ENCODE peak calls at places on chromosomes 2 and 18, in six cellular contexts. One of them, this sample, is unnamed.

GRCh38 chr18:24704921-24705620 is 244.6 kb downstream of the HRH4 start:
- DNase-seq in uterus: no peak
- DNase-seq in GM12891: no peak
- DNase-seq in esophagus squamous epithelium: no peak
- DNase-seq in tibial nerve: no peak
- DNase-seq in lower leg skin: no peak
- DNase-seq in this sample: no peak

GRCh38 chr2:227456772-227457171 is 15.2 kb upstream of the AGFG1 start:
- DNase-seq in uterus: no peak
- DNase-seq in GM12891: no peak
- DNase-seq in esophagus squamous epithelium: no peak
- DNase-seq in tibial nerve: no peak
- DNase-seq in lower leg skin: no peak
- DNase-seq in this sample: no peak

GRCh38 chr2:100145893-100146753 is 3.7 kb upstream of the AFF3 start:
- DNase-seq in uterus: no peak
- DNase-seq in GM12891: no peak
- DNase-seq in esophagus squamous epithelium: no peak
- DNase-seq in tibial nerve: no peak
- DNase-seq in lower leg skin: no peak
- DNase-seq in this sample: no peak

GRCh38 chr2:96869824-96870630 is at the start of gene SEMA4C:
- DNase-seq in uterus: peak
- DNase-seq in GM12891: peak
- DNase-seq in esophagus squamous epithelium: no peak
- DNase-seq in tibial nerve: peak
- DNase-seq in lower leg skin: no peak
- DNase-seq in this sample: peak

GRCh38 chr2:97951155-97951670 is 44.5 kb downstream of the TMEM131 start:
- DNase-seq in uterus: no peak
- DNase-seq in GM12891: no peak
- DNase-seq in esophagus squamous epithelium: no peak
- DNase-seq in tibial nerve: no peak
- DNase-seq in lower leg skin: no peak
- DNase-seq in this sample: peak

GRCh38 chr2:234289789-234290188 is 207.1 kb downstream of the ARL4C start:
- DNase-seq in uterus: no peak
- DNase-seq in GM12891: no peak
- DNase-seq in esophagus squamous epithelium: no peak
- DNase-seq in tibial nerve: no peak
- DNase-seq in lower leg skin: peak
- DNase-seq in this sample: peak

GRCh38 chr18:11672846-11673454 is 16.1 kb upstream of the GNAL start:
- DNase-seq in uterus: no peak
- DNase-seq in GM12891: no peak
- DNase-seq in esophagus squamous epithelium: no peak
- DNase-seq in tibial nerve: no peak
- DNase-seq in lower leg skin: no peak
- DNase-seq in this sample: no peak

GRCh38 chr2:41598161-41598894 is 449.5 kb upstream of the PKDCC start:
- DNase-seq in uterus: no peak
- DNase-seq in GM12891: no peak
- DNase-seq in esophagus squamous epithelium: no peak
- DNase-seq in tibial nerve: peak
- DNase-seq in lower leg skin: no peak
- DNase-seq in this sample: no peak

GRCh38 chr2:85926931-85927527 is 38.2 kb upstream of the ST3GAL5 start:
- DNase-seq in uterus: no peak
- DNase-seq in GM12891: no peak
- DNase-seq in esophagus squamous epithelium: no peak
- DNase-seq in tibial nerve: no peak
- DNase-seq in lower leg skin: no peak
- DNase-seq in this sample: no peak

GRCh38 chr2:138948070-138948539 is 167.9 kb upstream of the NXPH2 start:
- DNase-seq in uterus: no peak
- DNase-seq in GM12891: no peak
- DNase-seq in esophagus squamous epithelium: no peak
- DNase-seq in tibial nerve: peak
- DNase-seq in lower leg skin: peak
- DNase-seq in this sample: peak

GRCh38 chr2:47344890-47345583 is 57.9 kb upstream of the MSH2 start:
- DNase-seq in uterus: peak
- DNase-seq in GM12891: no peak
- DNase-seq in esophagus squamous epithelium: no peak
- DNase-seq in tibial nerve: no peak
- DNase-seq in lower leg skin: peak
- DNase-seq in this sample: peak
- TF ChIP-seq POLR2A in uterus: peak
- TF ChIP-seq POLR2A in GM12891: no peak
- TF ChIP-seq POLR2A in esophagus squamous epithelium: no peak
- TF ChIP-seq POLR2A in tibial nerve: no peak
- TF ChIP-seq POLR2A in lower leg skin: no peak
- TF ChIP-seq POLR2A in this sample: peak

DNA sequence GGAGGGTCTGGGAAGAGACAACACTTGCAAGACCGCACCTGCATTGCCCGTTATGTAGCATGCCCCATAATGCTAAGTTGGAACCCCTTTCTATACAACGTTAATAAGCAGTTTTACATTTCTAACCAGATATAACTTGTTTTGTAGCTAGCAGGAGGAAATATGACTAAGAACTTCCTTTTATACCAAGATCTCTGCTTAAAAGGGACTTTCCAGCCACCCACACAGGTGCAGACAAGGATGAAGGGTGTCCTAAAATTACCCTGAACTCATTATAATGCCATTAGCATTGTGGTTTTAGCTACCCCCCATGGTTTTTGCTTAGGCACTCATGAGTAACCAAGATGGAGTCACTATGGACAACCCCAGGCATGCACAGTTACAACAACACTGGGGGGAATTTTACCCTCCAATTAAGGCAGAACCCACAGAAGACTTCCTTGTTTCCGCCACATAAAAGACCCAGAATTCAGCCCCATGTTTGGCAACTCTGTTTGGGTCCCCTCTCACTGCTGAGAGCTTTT is 362.8 kb downstream of the CBLN2 start:
- DNase-seq in uterus: no peak
- DNase-seq in GM12891: no peak
- DNase-seq in esophagus squamous epithelium: no peak
- DNase-seq in tibial nerve: no peak
- DNase-seq in lower leg skin: no peak
- DNase-seq in this sample: no peak
- TF ChIP-seq POLR2A in uterus: no peak
- TF ChIP-seq POLR2A in GM12891: no peak
- TF ChIP-seq POLR2A in esophagus squamous epithelium: no peak
- TF ChIP-seq POLR2A in tibial nerve: no peak
- TF ChIP-seq POLR2A in lower leg skin: no peak
- TF ChIP-seq POLR2A in this sample: no peak

GRCh38 chr18:79507076-79507545 is 111.4 kb downstream of the NFATC1 start:
- DNase-seq in uterus: peak
- DNase-seq in GM12891: no peak
- DNase-seq in esophagus squamous epithelium: no peak
- DNase-seq in tibial nerve: peak
- DNase-seq in lower leg skin: peak
- DNase-seq in this sample: no peak
- TF ChIP-seq POLR2A in uterus: no peak
- TF ChIP-seq POLR2A in GM12891: no peak
- TF ChIP-seq POLR2A in esophagus squamous epithelium: no peak
- TF ChIP-seq POLR2A in tibial nerve: no peak
- TF ChIP-seq POLR2A in lower leg skin: no peak
- TF ChIP-seq POLR2A in this sample: no peak

GRCh38 chr2:119478188-119479065 is 45.9 kb downstream of the SCTR start:
- DNase-seq in uterus: no peak
- DNase-seq in GM12891: no peak
- DNase-seq in esophagus squamous epithelium: no peak
- DNase-seq in tibial nerve: no peak
- DNase-seq in lower leg skin: peak
- DNase-seq in this sample: no peak

GRCh38 chr2:119474371-119475224 is 42.9 kb downstream of the TMEM37 start:
- DNase-seq in uterus: no peak
- DNase-seq in GM12891: no peak
- DNase-seq in esophagus squamous epithelium: no peak
- DNase-seq in tibial nerve: no peak
- DNase-seq in lower leg skin: no peak
- DNase-seq in this sample: no peak

GRCh38 chr2:119475225-119475856 is 43.7 kb downstream of the TMEM37 start:
- DNase-seq in uterus: no peak
- DNase-seq in GM12891: no peak
- DNase-seq in esophagus squamous epithelium: no peak
- DNase-seq in tibial nerve: no peak
- DNase-seq in lower leg skin: no peak
- DNase-seq in this sample: no peak

GRCh38 chr2:119475857-119476244 is 44.2 kb downstream of the TMEM37 start:
- DNase-seq in uterus: no peak
- DNase-seq in GM12891: no peak
- DNase-seq in esophagus squamous epithelium: no peak
- DNase-seq in tibial nerve: no peak
- DNase-seq in lower leg skin: no peak
- DNase-seq in this sample: no peak

GRCh38 chr2:119476301-119477117 is 44.9 kb downstream of the TMEM37 start:
- DNase-seq in uterus: no peak
- DNase-seq in GM12891: peak
- DNase-seq in esophagus squamous epithelium: no peak
- DNase-seq in tibial nerve: no peak
- DNase-seq in lower leg skin: peak
- DNase-seq in this sample: peak
- TF ChIP-seq POLR2A in uterus: no peak
- TF ChIP-seq POLR2A in GM12891: no peak
- TF ChIP-seq POLR2A in esophagus squamous epithelium: no peak
- TF ChIP-seq POLR2A in tibial nerve: no peak
- TF ChIP-seq POLR2A in lower leg skin: no peak
- TF ChIP-seq POLR2A in this sample: no peak

DNA sequence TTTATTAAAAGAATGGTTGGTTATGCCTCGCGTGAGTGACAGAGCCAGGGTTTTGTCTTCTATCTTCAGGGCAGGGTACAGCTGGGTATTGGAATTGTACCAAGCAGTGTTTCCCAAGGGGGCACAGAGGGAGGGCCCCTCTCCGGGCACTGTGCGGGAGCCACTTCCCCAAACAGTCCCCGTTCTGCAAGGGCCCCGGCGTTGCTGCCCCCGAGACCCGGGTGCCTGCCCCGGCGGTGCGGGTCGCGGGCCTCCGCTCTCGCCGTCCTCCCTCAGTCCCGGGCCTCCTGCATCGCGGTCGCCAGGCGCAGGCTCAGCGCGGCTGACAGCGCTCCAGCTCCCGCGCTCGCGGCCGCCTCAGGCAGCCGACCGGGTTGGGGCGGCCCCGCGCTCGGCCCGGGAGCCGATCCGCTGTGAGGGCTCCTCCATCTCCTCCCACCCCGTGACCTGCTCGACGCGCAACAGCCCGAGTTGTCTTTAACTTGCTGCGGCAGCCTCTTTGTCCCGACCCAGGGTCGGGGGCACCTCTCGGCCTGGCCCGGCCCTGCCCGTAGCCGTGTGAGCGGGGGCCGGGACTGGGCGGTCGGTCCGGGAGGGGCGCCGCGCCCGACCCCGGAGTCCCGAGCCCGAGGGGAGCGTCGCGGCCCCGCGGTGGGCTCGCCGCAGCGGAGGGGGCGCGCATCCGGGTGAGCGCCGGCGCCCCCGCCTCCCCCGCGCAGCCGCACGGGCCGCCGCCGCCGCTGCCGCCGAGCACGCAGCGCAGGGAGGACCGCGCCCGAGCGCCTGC is 599 bp upstream of the GALNT1 start:
- DNase-seq in uterus: peak
- DNase-seq in GM12891: peak
- DNase-seq in esophagus squamous epithelium: peak
- DNase-seq in tibial nerve: peak
- DNase-seq in lower leg skin: peak
- DNase-seq in this sample: peak
- TF ChIP-seq POLR2A in uterus: peak
- TF ChIP-seq POLR2A in GM12891: no peak
- TF ChIP-seq POLR2A in esophagus squamous epithelium: no peak
- TF ChIP-seq POLR2A in tibial nerve: peak
- TF ChIP-seq POLR2A in lower leg skin: no peak
- TF ChIP-seq POLR2A in this sample: peak

GRCh38 chr2:134120718-134121630 is 132.9 kb upstream of the MGAT5 start:
- DNase-seq in uterus: peak
- DNase-seq in GM12891: peak
- DNase-seq in esophagus squamous epithelium: no peak
- DNase-seq in tibial nerve: peak
- DNase-seq in lower leg skin: peak
- DNase-seq in this sample: peak
- TF ChIP-seq POLR2A in uterus: peak
- TF ChIP-seq POLR2A in GM12891: no peak
- TF ChIP-seq POLR2A in esophagus squamous epithelium: no peak
- TF ChIP-seq POLR2A in tibial nerve: no peak
- TF ChIP-seq POLR2A in lower leg skin: no peak
- TF ChIP-seq POLR2A in this sample: peak

DNA sequence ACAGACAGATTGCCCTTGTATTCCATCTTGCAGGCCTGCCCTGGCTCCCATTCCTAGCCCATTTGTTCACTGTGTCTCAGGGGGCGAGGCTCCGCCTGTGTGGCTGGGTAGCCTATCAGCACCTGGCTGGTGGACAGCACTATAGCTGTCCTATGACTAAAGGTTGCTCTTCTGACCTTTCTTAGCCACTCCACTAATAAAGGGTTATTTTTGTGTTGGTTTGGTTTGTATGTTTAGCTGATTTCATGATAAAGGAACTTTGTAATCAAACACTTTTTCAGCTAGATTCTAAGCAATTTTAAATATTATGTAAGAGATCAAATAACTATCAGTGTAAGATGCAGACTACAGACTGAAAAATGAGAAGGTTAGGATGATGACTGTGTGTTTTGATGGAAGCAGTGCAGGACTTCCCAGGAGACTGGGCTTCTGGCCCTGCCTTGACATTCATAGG is 72.2 kb downstream of the CRIM1 start:
- DNase-seq in uterus: no peak
- DNase-seq in GM12891: no peak
- DNase-seq in esophagus squamous epithelium: no peak
- DNase-seq in tibial nerve: no peak
- DNase-seq in lower leg skin: no peak
- DNase-seq in this sample: peak
- TF ChIP-seq POLR2A in uterus: no peak
- TF ChIP-seq POLR2A in GM12891: no peak
- TF ChIP-seq POLR2A in esophagus squamous epithelium: no peak
- TF ChIP-seq POLR2A in tibial nerve: no peak
- TF ChIP-seq POLR2A in lower leg skin: no peak
- TF ChIP-seq POLR2A in this sample: no peak

GRCh38 chr2:46915281-46915810 is at the start of gene MCFD2:
- DNase-seq in uterus: no peak
- DNase-seq in GM12891: peak
- DNase-seq in esophagus squamous epithelium: no peak
- DNase-seq in tibial nerve: no peak
- DNase-seq in lower leg skin: peak
- DNase-seq in this sample: no peak
- TF ChIP-seq POLR2A in uterus: no peak
- TF ChIP-seq POLR2A in GM12891: no peak
- TF ChIP-seq POLR2A in esophagus squamous epithelium: no peak
- TF ChIP-seq POLR2A in tibial nerve: no peak
- TF ChIP-seq POLR2A in lower leg skin: no peak
- TF ChIP-seq POLR2A in this sample: no peak